ENCODE peak calls at places on chromosomes 1 and 21, in seven cellular contexts. One of them, this sample, is unnamed.

GRCh38 chr1:61424382-61424781 is 300.6 kb downstream of the TM2D1 start:
- DNase-seq in activated CD8-positive, alpha-beta memory T cell treated with anti-CD3 and anti-CD28 coated beads, Interleukin-2, amount 50 U/mL, for 48 hours: no peak
- DNase-seq in stimulated activated CD4-positive, alpha-beta T cell treated with anti-CD3 and anti-CD28 coated beads, Interleukin-2, amount 100 ng/mL, for 48 hours: no peak
- DNase-seq in AG04450: no peak
- DNase-seq in kidney: no peak
- DNase-seq in stimulated activated naive CD4-positive, alpha-beta T cell: no peak
- DNase-seq in adrenal gland: no peak
- DNase-seq in this sample: no peak

GRCh38 chr1:3564921-3565831 is 46.1 kb downstream of the MEGF6 start:
- DNase-seq in activated CD8-positive, alpha-beta memory T cell treated with anti-CD3 and anti-CD28 coated beads, Interleukin-2, amount 50 U/mL, for 48 hours: peak
- DNase-seq in kidney: no peak
- DNase-seq in stimulated activated CD4-positive, alpha-beta T cell treated with anti-CD3 and anti-CD28 coated beads, Interleukin-2, amount 100 ng/mL, for 48 hours: peak
- DNase-seq in adrenal gland: no peak
- DNase-seq in AG04450: no peak
- DNase-seq in stimulated activated naive CD4-positive, alpha-beta T cell: peak
- DNase-seq in this sample: peak

GRCh38 chr1:235207202-235207565 is 46.1 kb upstream of the RBM34 start:
- DNase-seq in stimulated activated naive CD4-positive, alpha-beta T cell: peak
- DNase-seq in activated CD8-positive, alpha-beta memory T cell treated with anti-CD3 and anti-CD28 coated beads, Interleukin-2, amount 50 U/mL, for 48 hours: no peak
- DNase-seq in stimulated activated CD4-positive, alpha-beta T cell treated with anti-CD3 and anti-CD28 coated beads, Interleukin-2, amount 100 ng/mL, for 48 hours: peak
- DNase-seq in adrenal gland: no peak
- DNase-seq in AG04450: no peak
- DNase-seq in kidney: no peak
- DNase-seq in this sample: no peak

GRCh38 chr1:203676455-203676854 is 49.8 kb downstream of the ATP2B4 start:
- DNase-seq in kidney: no peak
- DNase-seq in AG04450: no peak
- DNase-seq in stimulated activated naive CD4-positive, alpha-beta T cell: no peak
- DNase-seq in stimulated activated CD4-positive, alpha-beta T cell treated with anti-CD3 and anti-CD28 coated beads, Interleukin-2, amount 100 ng/mL, for 48 hours: no peak
- DNase-seq in activated CD8-positive, alpha-beta memory T cell treated with anti-CD3 and anti-CD28 coated beads, Interleukin-2, amount 50 U/mL, for 48 hours: no peak
- DNase-seq in adrenal gland: no peak
- DNase-seq in this sample: no peak

GRCh38 chr1:110829955-110830553 is 42.9 kb upstream of the CD53 start:
- DNase-seq in adrenal gland: no peak
- DNase-seq in activated CD8-positive, alpha-beta memory T cell treated with anti-CD3 and anti-CD28 coated beads, Interleukin-2, amount 50 U/mL, for 48 hours: no peak
- DNase-seq in stimulated activated CD4-positive, alpha-beta T cell treated with anti-CD3 and anti-CD28 coated beads, Interleukin-2, amount 100 ng/mL, for 48 hours: peak
- DNase-seq in AG04450: no peak
- DNase-seq in stimulated activated naive CD4-positive, alpha-beta T cell: peak
- DNase-seq in kidney: no peak
- DNase-seq in this sample: peak

GRCh38 chr1:29685387-29685786 is 449.1 kb downstream of the PTPRU start:
- DNase-seq in stimulated activated naive CD4-positive, alpha-beta T cell: no peak
- DNase-seq in activated CD8-positive, alpha-beta memory T cell treated with anti-CD3 and anti-CD28 coated beads, Interleukin-2, amount 50 U/mL, for 48 hours: peak
- DNase-seq in kidney: no peak
- DNase-seq in stimulated activated CD4-positive, alpha-beta T cell treated with anti-CD3 and anti-CD28 coated beads, Interleukin-2, amount 100 ng/mL, for 48 hours: no peak
- DNase-seq in adrenal gland: no peak
- DNase-seq in AG04450: no peak
- DNase-seq in this sample: peak

GRCh38 chr1:223214272-223214807 is 71.3 kb upstream of the TLR5 start:
- DNase-seq in activated CD8-positive, alpha-beta memory T cell treated with anti-CD3 and anti-CD28 coated beads, Interleukin-2, amount 50 U/mL, for 48 hours: no peak
- DNase-seq in kidney: no peak
- DNase-seq in adrenal gland: no peak
- DNase-seq in AG04450: no peak
- DNase-seq in stimulated activated CD4-positive, alpha-beta T cell treated with anti-CD3 and anti-CD28 coated beads, Interleukin-2, amount 100 ng/mL, for 48 hours: no peak
- DNase-seq in stimulated activated naive CD4-positive, alpha-beta T cell: no peak
- DNase-seq in this sample: no peak

GRCh38 chr1:27380766-27381733 is 2.1 kb downstream of the CD164L2 start:
- DNase-seq in adrenal gland: peak
- DNase-seq in stimulated activated CD4-positive, alpha-beta T cell treated with anti-CD3 and anti-CD28 coated beads, Interleukin-2, amount 100 ng/mL, for 48 hours: no peak
- DNase-seq in stimulated activated naive CD4-positive, alpha-beta T cell: no peak
- DNase-seq in AG04450: no peak
- DNase-seq in kidney: no peak
- DNase-seq in activated CD8-positive, alpha-beta memory T cell treated with anti-CD3 and anti-CD28 coated beads, Interleukin-2, amount 50 U/mL, for 48 hours: no peak
- DNase-seq in this sample: no peak

GRCh38 chr1:188669715-188670114 is 1807.9 kb downstream of the BRINP3 start:
- DNase-seq in AG04450: peak
- DNase-seq in kidney: no peak
- DNase-seq in adrenal gland: no peak
- DNase-seq in stimulated activated naive CD4-positive, alpha-beta T cell: no peak
- DNase-seq in stimulated activated CD4-positive, alpha-beta T cell treated with anti-CD3 and anti-CD28 coated beads, Interleukin-2, amount 100 ng/mL, for 48 hours: no peak
- DNase-seq in activated CD8-positive, alpha-beta memory T cell treated with anti-CD3 and anti-CD28 coated beads, Interleukin-2, amount 50 U/mL, for 48 hours: no peak
- DNase-seq in this sample: no peak

GRCh38 chr1:12159826-12160225 is 7.0 kb upstream of the TNFRSF1B start:
- DNase-seq in adrenal gland: no peak
- DNase-seq in AG04450: no peak
- DNase-seq in activated CD8-positive, alpha-beta memory T cell treated with anti-CD3 and anti-CD28 coated beads, Interleukin-2, amount 50 U/mL, for 48 hours: no peak
- DNase-seq in stimulated activated naive CD4-positive, alpha-beta T cell: peak
- DNase-seq in stimulated activated CD4-positive, alpha-beta T cell treated with anti-CD3 and anti-CD28 coated beads, Interleukin-2, amount 100 ng/mL, for 48 hours: no peak
- DNase-seq in kidney: peak
- DNase-seq in this sample: no peak

GRCh38 chr1:202230061-202230938 is 36.7 kb downstream of the LGR6 start:
- DNase-seq in stimulated activated naive CD4-positive, alpha-beta T cell: no peak
- DNase-seq in stimulated activated CD4-positive, alpha-beta T cell treated with anti-CD3 and anti-CD28 coated beads, Interleukin-2, amount 100 ng/mL, for 48 hours: no peak
- DNase-seq in adrenal gland: no peak
- DNase-seq in AG04450: no peak
- DNase-seq in activated CD8-positive, alpha-beta memory T cell treated with anti-CD3 and anti-CD28 coated beads, Interleukin-2, amount 50 U/mL, for 48 hours: no peak
- DNase-seq in kidney: no peak
- DNase-seq in this sample: no peak

GRCh38 chr1:43255438-43256210 is 14.2 kb upstream of the TMEM125 start:
- DNase-seq in AG04450: no peak
- DNase-seq in stimulated activated CD4-positive, alpha-beta T cell treated with anti-CD3 and anti-CD28 coated beads, Interleukin-2, amount 100 ng/mL, for 48 hours: no peak
- DNase-seq in stimulated activated naive CD4-positive, alpha-beta T cell: no peak
- DNase-seq in kidney: no peak
- DNase-seq in adrenal gland: no peak
- DNase-seq in activated CD8-positive, alpha-beta memory T cell treated with anti-CD3 and anti-CD28 coated beads, Interleukin-2, amount 50 U/mL, for 48 hours: no peak
- DNase-seq in this sample: no peak

GRCh38 chr21:35045539-35046222 is 3.4 kb downstream of the RUNX1 start:
- DNase-seq in AG04450: no peak
- DNase-seq in activated CD8-positive, alpha-beta memory T cell treated with anti-CD3 and anti-CD28 coated beads, Interleukin-2, amount 50 U/mL, for 48 hours: peak
- DNase-seq in kidney: no peak
- DNase-seq in stimulated activated naive CD4-positive, alpha-beta T cell: peak
- DNase-seq in stimulated activated CD4-positive, alpha-beta T cell treated with anti-CD3 and anti-CD28 coated beads, Interleukin-2, amount 100 ng/mL, for 48 hours: no peak
- DNase-seq in adrenal gland: no peak
- DNase-seq in this sample: no peak

GRCh38 chr1:109632671-109633346 is 13.2 kb downstream of the AMPD2 start:
- DNase-seq in AG04450: no peak
- DNase-seq in stimulated activated CD4-positive, alpha-beta T cell treated with anti-CD3 and anti-CD28 coated beads, Interleukin-2, amount 100 ng/mL, for 48 hours: no peak
- DNase-seq in stimulated activated naive CD4-positive, alpha-beta T cell: no peak
- DNase-seq in kidney: peak
- DNase-seq in adrenal gland: no peak
- DNase-seq in activated CD8-positive, alpha-beta memory T cell treated with anti-CD3 and anti-CD28 coated beads, Interleukin-2, amount 50 U/mL, for 48 hours: no peak
- DNase-seq in this sample: no peak

GRCh38 chr1:110502402-110502801 is 16.6 kb downstream of the KCNA10 start:
- DNase-seq in kidney: peak
- DNase-seq in AG04450: no peak
- DNase-seq in activated CD8-positive, alpha-beta memory T cell treated with anti-CD3 and anti-CD28 coated beads, Interleukin-2, amount 50 U/mL, for 48 hours: no peak
- DNase-seq in adrenal gland: no peak
- DNase-seq in stimulated activated CD4-positive, alpha-beta T cell treated with anti-CD3 and anti-CD28 coated beads, Interleukin-2, amount 100 ng/mL, for 48 hours: no peak
- DNase-seq in stimulated activated naive CD4-positive, alpha-beta T cell: no peak
- DNase-seq in this sample: peak

GRCh38 chr1:232968965-232969364 is 18.6 kb downstream of the NTPCR start:
- DNase-seq in stimulated activated naive CD4-positive, alpha-beta T cell: no peak
- DNase-seq in stimulated activated CD4-positive, alpha-beta T cell treated with anti-CD3 and anti-CD28 coated beads, Interleukin-2, amount 100 ng/mL, for 48 hours: no peak
- DNase-seq in adrenal gland: peak
- DNase-seq in activated CD8-positive, alpha-beta memory T cell treated with anti-CD3 and anti-CD28 coated beads, Interleukin-2, amount 50 U/mL, for 48 hours: no peak
- DNase-seq in kidney: no peak
- DNase-seq in AG04450: no peak
- DNase-seq in this sample: no peak

GRCh38 chr1:213539464-213539863 is 448.3 kb upstream of the PROX1 start:
- DNase-seq in kidney: no peak
- DNase-seq in adrenal gland: no peak
- DNase-seq in stimulated activated naive CD4-positive, alpha-beta T cell: no peak
- DNase-seq in activated CD8-positive, alpha-beta memory T cell treated with anti-CD3 and anti-CD28 coated beads, Interleukin-2, amount 50 U/mL, for 48 hours: no peak
- DNase-seq in stimulated activated CD4-positive, alpha-beta T cell treated with anti-CD3 and anti-CD28 coated beads, Interleukin-2, amount 100 ng/mL, for 48 hours: no peak
- DNase-seq in AG04450: no peak
- DNase-seq in this sample: no peak

GRCh38 chr1:228077565-228078330 is 4.8 kb upstream of the ARF1 start:
- DNase-seq in stimulated activated naive CD4-positive, alpha-beta T cell: no peak
- DNase-seq in kidney: peak
- DNase-seq in adrenal gland: peak
- DNase-seq in activated CD8-positive, alpha-beta memory T cell treated with anti-CD3 and anti-CD28 coated beads, Interleukin-2, amount 50 U/mL, for 48 hours: no peak
- DNase-seq in AG04450: no peak
- DNase-seq in stimulated activated CD4-positive, alpha-beta T cell treated with anti-CD3 and anti-CD28 coated beads, Interleukin-2, amount 100 ng/mL, for 48 hours: no peak
- DNase-seq in this sample: no peak

GRCh38 chr1:16078925-16079656 is 5.6 kb upstream of the FAM131C start:
- DNase-seq in AG04450: peak
- DNase-seq in activated CD8-positive, alpha-beta memory T cell treated with anti-CD3 and anti-CD28 coated beads, Interleukin-2, amount 50 U/mL, for 48 hours: peak
- DNase-seq in adrenal gland: peak
- DNase-seq in stimulated activated naive CD4-positive, alpha-beta T cell: peak
- DNase-seq in stimulated activated CD4-positive, alpha-beta T cell treated with anti-CD3 and anti-CD28 coated beads, Interleukin-2, amount 100 ng/mL, for 48 hours: peak
- DNase-seq in kidney: peak
- DNase-seq in this sample: peak

GRCh38 chr1:95733671-95734070 is 499.7 kb downstream of the RWDD3 start:
- DNase-seq in stimulated activated naive CD4-positive, alpha-beta T cell: no peak
- DNase-seq in activated CD8-positive, alpha-beta memory T cell treated with anti-CD3 and anti-CD28 coated beads, Interleukin-2, amount 50 U/mL, for 48 hours: no peak
- DNase-seq in kidney: no peak
- DNase-seq in stimulated activated CD4-positive, alpha-beta T cell treated with anti-CD3 and anti-CD28 coated beads, Interleukin-2, amount 100 ng/mL, for 48 hours: no peak
- DNase-seq in AG04450: no peak
- DNase-seq in adrenal gland: no peak
- DNase-seq in this sample: no peak

GRCh38 chr1:240341365-240342250 is 249.9 kb downstream of the FMN2 start:
- DNase-seq in activated CD8-positive, alpha-beta memory T cell treated with anti-CD3 and anti-CD28 coated beads, Interleukin-2, amount 50 U/mL, for 48 hours: no peak
- DNase-seq in adrenal gland: no peak
- DNase-seq in stimulated activated naive CD4-positive, alpha-beta T cell: no peak
- DNase-seq in AG04450: no peak
- DNase-seq in kidney: no peak
- DNase-seq in stimulated activated CD4-positive, alpha-beta T cell treated with anti-CD3 and anti-CD28 coated beads, Interleukin-2, amount 100 ng/mL, for 48 hours: no peak
- DNase-seq in this sample: no peak

GRCh38 chr21:16071082-16071481 is 341.3 kb downstream of the USP25 start:
- DNase-seq in activated CD8-positive, alpha-beta memory T cell treated with anti-CD3 and anti-CD28 coated beads, Interleukin-2, amount 50 U/mL, for 48 hours: no peak
- DNase-seq in AG04450: no peak
- DNase-seq in stimulated activated naive CD4-positive, alpha-beta T cell: no peak
- DNase-seq in kidney: peak
- DNase-seq in adrenal gland: no peak
- DNase-seq in stimulated activated CD4-positive, alpha-beta T cell treated with anti-CD3 and anti-CD28 coated beads, Interleukin-2, amount 100 ng/mL, for 48 hours: no peak
- DNase-seq in this sample: no peak

GRCh38 chr1:234654002-234654733 is 44.2 kb upstream of the IRF2BP2 start:
- DNase-seq in kidney: no peak
- DNase-seq in stimulated activated CD4-positive, alpha-beta T cell treated with anti-CD3 and anti-CD28 coated beads, Interleukin-2, amount 100 ng/mL, for 48 hours: no peak
- DNase-seq in AG04450: no peak
- DNase-seq in adrenal gland: no peak
- DNase-seq in activated CD8-positive, alpha-beta memory T cell treated with anti-CD3 and anti-CD28 coated beads, Interleukin-2, amount 50 U/mL, for 48 hours: no peak
- DNase-seq in stimulated activated naive CD4-positive, alpha-beta T cell: no peak
- DNase-seq in this sample: no peak

GRCh38 chr1:98336472-98337118 is 324.9 kb upstream of the SNX7 start:
- DNase-seq in adrenal gland: no peak
- DNase-seq in kidney: no peak
- DNase-seq in AG04450: no peak
- DNase-seq in stimulated activated naive CD4-positive, alpha-beta T cell: no peak
- DNase-seq in activated CD8-positive, alpha-beta memory T cell treated with anti-CD3 and anti-CD28 coated beads, Interleukin-2, amount 50 U/mL, for 48 hours: no peak
- DNase-seq in stimulated activated CD4-positive, alpha-beta T cell treated with anti-CD3 and anti-CD28 coated beads, Interleukin-2, amount 100 ng/mL, for 48 hours: no peak
- DNase-seq in this sample: no peak

GRCh38 chr21:43301424-43302355 is 125.2 kb downstream of the SIK1 start:
- DNase-seq in stimulated activated CD4-positive, alpha-beta T cell treated with anti-CD3 and anti-CD28 coated beads, Interleukin-2, amount 100 ng/mL, for 48 hours: no peak
- DNase-seq in stimulated activated naive CD4-positive, alpha-beta T cell: no peak
- DNase-seq in kidney: peak
- DNase-seq in adrenal gland: no peak
- DNase-seq in activated CD8-positive, alpha-beta memory T cell treated with anti-CD3 and anti-CD28 coated beads, Interleukin-2, amount 50 U/mL, for 48 hours: no peak
- DNase-seq in AG04450: no peak
- DNase-seq in this sample: no peak

GRCh38 chr1:36448530-36449051 is 1.7 kb downstream of the OSCP1 start:
- DNase-seq in stimulated activated naive CD4-positive, alpha-beta T cell: no peak
- DNase-seq in stimulated activated CD4-positive, alpha-beta T cell treated with anti-CD3 and anti-CD28 coated beads, Interleukin-2, amount 100 ng/mL, for 48 hours: no peak
- DNase-seq in kidney: no peak
- DNase-seq in AG04450: no peak
- DNase-seq in activated CD8-positive, alpha-beta memory T cell treated with anti-CD3 and anti-CD28 coated beads, Interleukin-2, amount 50 U/mL, for 48 hours: no peak
- DNase-seq in adrenal gland: no peak
- DNase-seq in this sample: no peak

GRCh38 chr1:111909010-111909409 is 80.5 kb downstream of the KCND3 start:
- DNase-seq in kidney: no peak
- DNase-seq in activated CD8-positive, alpha-beta memory T cell treated with anti-CD3 and anti-CD28 coated beads, Interleukin-2, amount 50 U/mL, for 48 hours: no peak
- DNase-seq in stimulated activated CD4-positive, alpha-beta T cell treated with anti-CD3 and anti-CD28 coated beads, Interleukin-2, amount 100 ng/mL, for 48 hours: no peak
- DNase-seq in AG04450: no peak
- DNase-seq in adrenal gland: no peak
- DNase-seq in stimulated activated naive CD4-positive, alpha-beta T cell: no peak
- DNase-seq in this sample: no peak

GRCh38 chr1:230029244-230029643 is 37.8 kb upstream of the GALNT2 start:
- DNase-seq in stimulated activated naive CD4-positive, alpha-beta T cell: no peak
- DNase-seq in activated CD8-positive, alpha-beta memory T cell treated with anti-CD3 and anti-CD28 coated beads, Interleukin-2, amount 50 U/mL, for 48 hours: no peak
- DNase-seq in kidney: no peak
- DNase-seq in stimulated activated CD4-positive, alpha-beta T cell treated with anti-CD3 and anti-CD28 coated beads, Interleukin-2, amount 100 ng/mL, for 48 hours: no peak
- DNase-seq in AG04450: no peak
- DNase-seq in adrenal gland: no peak
- DNase-seq in this sample: no peak

GRCh38 chr21:43277481-43278351 is 108.9 kb downstream of the CRYAA start:
- DNase-seq in AG04450: no peak
- DNase-seq in adrenal gland: no peak
- DNase-seq in kidney: peak
- DNase-seq in activated CD8-positive, alpha-beta memory T cell treated with anti-CD3 and anti-CD28 coated beads, Interleukin-2, amount 50 U/mL, for 48 hours: no peak
- DNase-seq in stimulated activated naive CD4-positive, alpha-beta T cell: no peak
- DNase-seq in stimulated activated CD4-positive, alpha-beta T cell treated with anti-CD3 and anti-CD28 coated beads, Interleukin-2, amount 100 ng/mL, for 48 hours: no peak
- DNase-seq in this sample: no peak

GRCh38 chr1:228978486-228979324 is 243.4 kb downstream of the RHOU start:
- DNase-seq in stimulated activated naive CD4-positive, alpha-beta T cell: no peak
- DNase-seq in activated CD8-positive, alpha-beta memory T cell treated with anti-CD3 and anti-CD28 coated beads, Interleukin-2, amount 50 U/mL, for 48 hours: no peak
- DNase-seq in kidney: no peak
- DNase-seq in adrenal gland: peak
- DNase-seq in AG04450: no peak
- DNase-seq in stimulated activated CD4-positive, alpha-beta T cell treated with anti-CD3 and anti-CD28 coated beads, Interleukin-2, amount 100 ng/mL, for 48 hours: no peak
- DNase-seq in this sample: no peak

GRCh38 chr1:235045034-235045690 is 83.5 kb downstream of the TOMM20 start:
- DNase-seq in stimulated activated CD4-positive, alpha-beta T cell treated with anti-CD3 and anti-CD28 coated beads, Interleukin-2, amount 100 ng/mL, for 48 hours: no peak
- DNase-seq in kidney: peak
- DNase-seq in activated CD8-positive, alpha-beta memory T cell treated with anti-CD3 and anti-CD28 coated beads, Interleukin-2, amount 50 U/mL, for 48 hours: no peak
- DNase-seq in stimulated activated naive CD4-positive, alpha-beta T cell: no peak
- DNase-seq in AG04450: no peak
- DNase-seq in adrenal gland: no peak
- DNase-seq in this sample: no peak

GRCh38 chr21:29430581-29430980 is 131.9 kb downstream of the BACH1 start:
- DNase-seq in activated CD8-positive, alpha-beta memory T cell treated with anti-CD3 and anti-CD28 coated beads, Interleukin-2, amount 50 U/mL, for 48 hours: no peak
- DNase-seq in adrenal gland: no peak
- DNase-seq in kidney: no peak
- DNase-seq in stimulated activated CD4-positive, alpha-beta T cell treated with anti-CD3 and anti-CD28 coated beads, Interleukin-2, amount 100 ng/mL, for 48 hours: no peak
- DNase-seq in AG04450: no peak
- DNase-seq in stimulated activated naive CD4-positive, alpha-beta T cell: no peak
- DNase-seq in this sample: no peak

GRCh38 chr1:2300004-2300771 is 72.1 kb downstream of the SKI start:
- DNase-seq in activated CD8-positive, alpha-beta memory T cell treated with anti-CD3 and anti-CD28 coated beads, Interleukin-2, amount 50 U/mL, for 48 hours: peak
- DNase-seq in kidney: no peak
- DNase-seq in stimulated activated naive CD4-positive, alpha-beta T cell: peak
- DNase-seq in stimulated activated CD4-positive, alpha-beta T cell treated with anti-CD3 and anti-CD28 coated beads, Interleukin-2, amount 100 ng/mL, for 48 hours: peak
- DNase-seq in AG04450: no peak
- DNase-seq in adrenal gland: no peak
- DNase-seq in this sample: peak

GRCh38 chr1:34927316-34927715 is 2.1 kb downstream of the DLGAP3 start:
- DNase-seq in stimulated activated CD4-positive, alpha-beta T cell treated with anti-CD3 and anti-CD28 coated beads, Interleukin-2, amount 100 ng/mL, for 48 hours: no peak
- DNase-seq in kidney: no peak
- DNase-seq in AG04450: no peak
- DNase-seq in stimulated activated naive CD4-positive, alpha-beta T cell: no peak
- DNase-seq in activated CD8-positive, alpha-beta memory T cell treated with anti-CD3 and anti-CD28 coated beads, Interleukin-2, amount 50 U/mL, for 48 hours: no peak
- DNase-seq in adrenal gland: no peak
- DNase-seq in this sample: no peak

GRCh38 chr1:7100479-7100878 is 315.2 kb downstream of the CAMTA1 start:
- DNase-seq in adrenal gland: no peak
- DNase-seq in activated CD8-positive, alpha-beta memory T cell treated with anti-CD3 and anti-CD28 coated beads, Interleukin-2, amount 50 U/mL, for 48 hours: no peak
- DNase-seq in stimulated activated naive CD4-positive, alpha-beta T cell: no peak
- DNase-seq in kidney: no peak
- DNase-seq in AG04450: no peak
- DNase-seq in stimulated activated CD4-positive, alpha-beta T cell treated with anti-CD3 and anti-CD28 coated beads, Interleukin-2, amount 100 ng/mL, for 48 hours: no peak
- DNase-seq in this sample: no peak